ENCODE peak calls at places on chromosomes 12 and 14, in seven cellular contexts. One of them, this sample, is unnamed.

GRCh38 chr12:116916122-116916521 is 5.4 kb downstream of the FBXW8 start:
- DNase-seq in ovary: no peak
- DNase-seq in colonic mucosa: no peak
- DNase-seq in cardiac muscle cell: no peak
- DNase-seq in GM13977: no peak
- DNase-seq in heart right ventricle: no peak
- DNase-seq in progenitor cell of endocrine pancreas: no peak
- DNase-seq in this sample: no peak

GRCh38 chr12:131923260-131923659 is 5.8 kb upstream of the PUS1 start:
- DNase-seq in ovary: no peak
- DNase-seq in colonic mucosa: no peak
- DNase-seq in cardiac muscle cell: no peak
- DNase-seq in GM13977: peak; percentile 85
- DNase-seq in heart right ventricle: no peak
- DNase-seq in progenitor cell of endocrine pancreas: no peak
- DNase-seq in this sample: peak; percentile 82

GRCh38 chr12:117069126-117069788 is 30.0 kb downstream of the TESC start:
- DNase-seq in ovary: no peak
- DNase-seq in colonic mucosa: no peak
- DNase-seq in cardiac muscle cell: no peak
- DNase-seq in GM13977: no peak
- DNase-seq in heart right ventricle: no peak
- DNase-seq in progenitor cell of endocrine pancreas: no peak
- DNase-seq in this sample: no peak

GRCh38 chr12:96132819-96133218 is 61.4 kb upstream of the ELK3 start:
- DNase-seq in ovary: no peak
- DNase-seq in colonic mucosa: no peak
- DNase-seq in cardiac muscle cell: no peak
- DNase-seq in GM13977: no peak
- DNase-seq in heart right ventricle: no peak
- DNase-seq in progenitor cell of endocrine pancreas: no peak
- DNase-seq in this sample: no peak

GRCh38 chr12:31477669-31478068 is 113.3 kb downstream of the DENND5B start:
- DNase-seq in ovary: no peak
- DNase-seq in colonic mucosa: no peak
- DNase-seq in cardiac muscle cell: no peak
- DNase-seq in GM13977: no peak
- DNase-seq in heart right ventricle: no peak
- DNase-seq in progenitor cell of endocrine pancreas: no peak
- DNase-seq in this sample: peak; percentile 11

GRCh38 chr14:50768693-50769092 is 62.3 kb downstream of the NIN start:
- DNase-seq in ovary: no peak
- DNase-seq in colonic mucosa: no peak
- DNase-seq in cardiac muscle cell: no peak
- DNase-seq in GM13977: no peak
- DNase-seq in heart right ventricle: no peak
- DNase-seq in progenitor cell of endocrine pancreas: no peak
- DNase-seq in this sample: no peak

GRCh38 chr12:49644620-49644994 is 21.2 kb downstream of the PRPF40B start:
- DNase-seq in ovary: peak; percentile 88
- DNase-seq in colonic mucosa: peak; percentile 77
- DNase-seq in cardiac muscle cell: peak; percentile 84
- DNase-seq in GM13977: peak; percentile 88
- DNase-seq in heart right ventricle: peak; percentile 80
- DNase-seq in progenitor cell of endocrine pancreas: peak; percentile 63
- DNase-seq in this sample: peak; percentile 84

GRCh38 chr14:34875031-34875922 is at the start of gene BAZ1A:
- DNase-seq in ovary: peak; percentile 73
- DNase-seq in colonic mucosa: peak; percentile 81
- DNase-seq in cardiac muscle cell: peak; percentile 75
- DNase-seq in GM13977: peak; percentile 83
- DNase-seq in heart right ventricle: peak; percentile 65
- DNase-seq in progenitor cell of endocrine pancreas: peak; percentile 56
- DNase-seq in this sample: peak; percentile 83

GRCh38 chr14:64763089-64763782 is 59.0 kb downstream of the PLEKHG3 start:
- DNase-seq in ovary: peak; percentile 49
- DNase-seq in colonic mucosa: no peak
- DNase-seq in cardiac muscle cell: no peak
- DNase-seq in GM13977: no peak
- DNase-seq in heart right ventricle: no peak
- DNase-seq in progenitor cell of endocrine pancreas: no peak
- DNase-seq in this sample: no peak

GRCh38 chr14:63614964-63615363 is 26.7 kb downstream of the WDR89 start:
- DNase-seq in ovary: no peak
- DNase-seq in colonic mucosa: no peak
- DNase-seq in cardiac muscle cell: no peak
- DNase-seq in GM13977: no peak
- DNase-seq in heart right ventricle: no peak
- DNase-seq in progenitor cell of endocrine pancreas: no peak
- DNase-seq in this sample: no peak

GRCh38 chr12:53820503-53820902 is 68.7 kb upstream of the CISTR start:
- DNase-seq in ovary: no peak
- DNase-seq in colonic mucosa: no peak
- DNase-seq in cardiac muscle cell: no peak
- DNase-seq in GM13977: no peak
- DNase-seq in heart right ventricle: no peak
- DNase-seq in progenitor cell of endocrine pancreas: no peak
- DNase-seq in this sample: no peak

GRCh38 chr12:12840500-12840899 is 27.4 kb downstream of the DDX47 start:
- DNase-seq in ovary: no peak
- DNase-seq in colonic mucosa: no peak
- DNase-seq in cardiac muscle cell: no peak
- DNase-seq in GM13977: no peak
- DNase-seq in heart right ventricle: no peak
- DNase-seq in progenitor cell of endocrine pancreas: no peak
- DNase-seq in this sample: no peak

GRCh38 chr12:75452675-75453330 is 27.8 kb upstream of the GLIPR1 start:
- DNase-seq in ovary: no peak
- DNase-seq in colonic mucosa: no peak
- DNase-seq in cardiac muscle cell: no peak
- DNase-seq in GM13977: no peak
- DNase-seq in heart right ventricle: no peak
- DNase-seq in progenitor cell of endocrine pancreas: no peak
- DNase-seq in this sample: no peak

GRCh38 chr12:106138646-106139421 is at the start of gene NUAK1:
- DNase-seq in ovary: peak; percentile 80
- DNase-seq in colonic mucosa: peak; percentile 52
- DNase-seq in cardiac muscle cell: peak; percentile 87
- DNase-seq in GM13977: peak; percentile 52
- DNase-seq in heart right ventricle: peak; percentile 88
- DNase-seq in progenitor cell of endocrine pancreas: peak; percentile 81
- DNase-seq in this sample: peak; percentile 54

GRCh38 chr12:62632521-62632920 is 165.9 kb downstream of the MON2 start:
- DNase-seq in ovary: peak; percentile 69
- DNase-seq in colonic mucosa: peak; percentile 38
- DNase-seq in cardiac muscle cell: no peak
- DNase-seq in GM13977: peak; percentile 41
- DNase-seq in heart right ventricle: peak; percentile 75
- DNase-seq in progenitor cell of endocrine pancreas: peak; percentile 14
- DNase-seq in this sample: peak; percentile 56

GRCh38 chr14:50603565-50603964 is 43.6 kb downstream of the ATL1 start:
- DNase-seq in ovary: no peak
- DNase-seq in colonic mucosa: no peak
- DNase-seq in cardiac muscle cell: no peak
- DNase-seq in GM13977: no peak
- DNase-seq in heart right ventricle: no peak
- DNase-seq in progenitor cell of endocrine pancreas: no peak
- DNase-seq in this sample: no peak

DNA sequence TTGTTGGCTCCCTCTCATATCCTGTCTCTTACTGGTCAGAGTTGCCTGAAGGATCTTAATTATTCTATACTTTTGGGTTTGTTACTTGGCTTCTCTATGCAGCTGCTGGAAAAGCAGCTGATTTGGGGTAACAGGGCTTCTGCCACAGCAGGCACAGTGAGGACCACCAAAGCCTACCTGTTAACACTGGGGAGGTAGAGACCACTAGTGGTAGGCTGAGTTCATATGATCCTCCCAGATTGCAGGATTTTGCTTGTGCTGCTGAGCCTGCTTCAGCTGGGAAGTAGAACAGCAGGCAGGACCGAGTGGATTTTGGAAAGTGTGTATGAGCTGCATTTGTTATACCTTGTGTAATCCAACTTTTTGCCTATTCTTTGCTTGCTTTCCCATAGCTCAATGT is 34.1 kb downstream of the RCOR1 start:
- DNase-seq in ovary: no peak
- DNase-seq in colonic mucosa: no peak
- DNase-seq in cardiac muscle cell: no peak
- DNase-seq in GM13977: no peak
- DNase-seq in heart right ventricle: no peak
- DNase-seq in progenitor cell of endocrine pancreas: no peak
- DNase-seq in this sample: no peak
- TF ChIP-seq CTCF in ovary: no peak
- TF ChIP-seq CTCF in colonic mucosa: no peak
- TF ChIP-seq CTCF in cardiac muscle cell: no peak
- TF ChIP-seq CTCF in GM13977: peak; percentile 12
- TF ChIP-seq CTCF in heart right ventricle: no peak
- TF ChIP-seq CTCF in progenitor cell of endocrine pancreas: no peak
- TF ChIP-seq CTCF in this sample: no peak

GRCh38 chr12:56311003-56311402 is 4.8 kb downstream of the CNPY2 start:
- DNase-seq in ovary: no peak
- DNase-seq in colonic mucosa: no peak
- DNase-seq in cardiac muscle cell: no peak
- DNase-seq in GM13977: no peak
- DNase-seq in heart right ventricle: no peak
- DNase-seq in progenitor cell of endocrine pancreas: no peak
- DNase-seq in this sample: no peak

GRCh38 chr12:56317675-56318074 is 1.9 kb upstream of the CNPY2 start:
- DNase-seq in ovary: no peak
- DNase-seq in colonic mucosa: no peak
- DNase-seq in cardiac muscle cell: no peak
- DNase-seq in GM13977: no peak
- DNase-seq in heart right ventricle: no peak
- DNase-seq in progenitor cell of endocrine pancreas: no peak
- DNase-seq in this sample: no peak

GRCh38 chr12:56321027-56321426 is 5.2 kb upstream of the CNPY2 start:
- DNase-seq in ovary: no peak
- DNase-seq in colonic mucosa: no peak
- DNase-seq in cardiac muscle cell: no peak
- DNase-seq in GM13977: no peak
- DNase-seq in heart right ventricle: no peak
- DNase-seq in progenitor cell of endocrine pancreas: no peak
- DNase-seq in this sample: no peak

GRCh38 chr12:56315256-56315625 is 547 bp downstream of the CNPY2 start:
- DNase-seq in ovary: no peak
- DNase-seq in colonic mucosa: peak; percentile 31
- DNase-seq in cardiac muscle cell: no peak
- DNase-seq in GM13977: no peak
- DNase-seq in heart right ventricle: no peak
- DNase-seq in progenitor cell of endocrine pancreas: no peak
- DNase-seq in this sample: no peak

GRCh38 chr12:56315626-56316473 is at the start of gene CNPY2:
- DNase-seq in ovary: peak; percentile 96
- DNase-seq in colonic mucosa: peak; percentile 95
- DNase-seq in cardiac muscle cell: peak; percentile 97
- DNase-seq in GM13977: peak; percentile 94
- DNase-seq in heart right ventricle: peak; percentile 94
- DNase-seq in progenitor cell of endocrine pancreas: peak; percentile 96
- DNase-seq in this sample: peak; percentile 91
- TF ChIP-seq CTCF in ovary: no peak
- TF ChIP-seq CTCF in colonic mucosa: no peak
- TF ChIP-seq CTCF in cardiac muscle cell: no peak
- TF ChIP-seq CTCF in GM13977: peak; percentile 28
- TF ChIP-seq CTCF in heart right ventricle: peak; percentile 19
- TF ChIP-seq CTCF in progenitor cell of endocrine pancreas: peak; percentile 10
- TF ChIP-seq CTCF in this sample: no peak

DNA sequence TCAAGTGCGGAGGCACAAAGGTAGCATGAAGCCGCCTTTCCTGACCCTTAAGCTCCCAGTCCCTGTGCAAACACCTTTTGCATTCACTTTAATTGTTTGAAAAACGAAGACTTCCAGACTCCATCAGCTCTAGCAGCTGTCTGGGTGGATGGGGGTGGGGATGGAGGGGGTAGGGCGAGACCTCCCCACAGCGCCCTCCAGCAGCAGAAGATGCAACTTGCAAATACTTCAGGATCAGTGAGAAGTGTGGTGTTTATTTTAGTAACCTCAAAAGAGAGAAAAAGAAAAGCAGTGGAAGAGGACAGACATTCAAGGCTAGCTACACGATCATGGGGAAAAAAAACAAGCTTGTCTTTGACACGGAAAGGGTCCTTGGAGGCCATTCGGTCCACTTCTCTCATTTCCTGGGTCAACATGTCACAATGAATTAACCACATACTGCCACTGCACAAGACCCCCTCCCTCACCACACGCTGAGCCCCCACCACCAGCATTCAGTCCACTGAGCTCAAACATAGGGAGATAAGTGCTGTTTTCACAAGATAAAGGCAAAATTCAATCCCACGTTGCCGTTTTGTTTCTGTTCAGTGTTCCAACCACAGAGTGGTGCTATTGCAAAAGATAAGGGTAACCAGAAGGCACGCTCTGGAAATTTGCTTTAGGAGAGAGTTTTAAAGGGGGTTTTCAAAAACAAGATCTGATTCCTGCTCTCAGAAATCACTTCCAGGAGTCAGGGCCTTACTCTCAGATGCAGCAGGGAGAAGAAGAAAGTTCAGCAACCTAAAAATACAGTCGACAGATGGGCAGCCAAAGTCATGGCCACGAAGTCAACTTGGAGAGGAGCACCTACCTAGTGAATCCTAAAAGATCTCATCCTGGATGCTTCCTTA is 3.3 kb upstream of the NTF3 start:
- DNase-seq in ovary: no peak
- DNase-seq in colonic mucosa: no peak
- DNase-seq in cardiac muscle cell: peak; percentile 62
- DNase-seq in GM13977: no peak
- DNase-seq in heart right ventricle: no peak
- DNase-seq in progenitor cell of endocrine pancreas: no peak
- DNase-seq in this sample: no peak
- TF ChIP-seq CTCF in ovary: peak; percentile 50
- TF ChIP-seq CTCF in colonic mucosa: peak; percentile 19
- TF ChIP-seq CTCF in cardiac muscle cell: peak; percentile 51
- TF ChIP-seq CTCF in GM13977: peak; percentile 26
- TF ChIP-seq CTCF in heart right ventricle: peak; percentile 63
- TF ChIP-seq CTCF in progenitor cell of endocrine pancreas: peak; percentile 61
- TF ChIP-seq CTCF in this sample: no peak

GRCh38 chr12:47034661-47035060 is 44.8 kb upstream of the PCED1B start:
- DNase-seq in ovary: no peak
- DNase-seq in colonic mucosa: no peak
- DNase-seq in cardiac muscle cell: no peak
- DNase-seq in GM13977: no peak
- DNase-seq in heart right ventricle: no peak
- DNase-seq in progenitor cell of endocrine pancreas: no peak
- DNase-seq in this sample: no peak

GRCh38 chr12:47033081-47033480 is 46.3 kb upstream of the PCED1B start:
- DNase-seq in ovary: peak; percentile 47
- DNase-seq in colonic mucosa: no peak
- DNase-seq in cardiac muscle cell: no peak
- DNase-seq in GM13977: no peak
- DNase-seq in heart right ventricle: peak; percentile 11
- DNase-seq in progenitor cell of endocrine pancreas: no peak
- DNase-seq in this sample: no peak

GRCh38 chr12:47033797-47034555 is 45.4 kb upstream of the PCED1B start:
- DNase-seq in ovary: no peak
- DNase-seq in colonic mucosa: no peak
- DNase-seq in cardiac muscle cell: no peak
- DNase-seq in GM13977: no peak
- DNase-seq in heart right ventricle: no peak
- DNase-seq in progenitor cell of endocrine pancreas: no peak
- DNase-seq in this sample: no peak

GRCh38 chr12:47029903-47030302 is 49.5 kb upstream of the PCED1B start:
- DNase-seq in ovary: no peak
- DNase-seq in colonic mucosa: no peak
- DNase-seq in cardiac muscle cell: no peak
- DNase-seq in GM13977: no peak
- DNase-seq in heart right ventricle: no peak
- DNase-seq in progenitor cell of endocrine pancreas: no peak
- DNase-seq in this sample: no peak

GRCh38 chr12:47032644-47033043 is 46.8 kb upstream of the PCED1B start:
- DNase-seq in ovary: no peak
- DNase-seq in colonic mucosa: no peak
- DNase-seq in cardiac muscle cell: peak; percentile 61
- DNase-seq in GM13977: no peak
- DNase-seq in heart right ventricle: no peak
- DNase-seq in progenitor cell of endocrine pancreas: no peak
- DNase-seq in this sample: peak; percentile 15
- TF ChIP-seq CTCF in ovary: peak; percentile 88
- TF ChIP-seq CTCF in colonic mucosa: peak; percentile 35
- TF ChIP-seq CTCF in cardiac muscle cell: peak; percentile 53
- TF ChIP-seq CTCF in GM13977: peak; percentile 47
- TF ChIP-seq CTCF in heart right ventricle: peak; percentile 73
- TF ChIP-seq CTCF in progenitor cell of endocrine pancreas: peak; percentile 67
- TF ChIP-seq CTCF in this sample: peak; percentile 21